ENCODE peak calls at places on chromosomes 1 and 21, in seven cellular contexts. B, E, D, U, I, Q and Y are unnamed samples.

GRCh38 chr1:24412408-24412807 is 1.2 kb downstream of the STPG1 start:
- DNase-seq in B (no peak), E (no peak), D (no peak), U (no peak), I (no peak), Q (no peak), Y (no peak)

GRCh38 chr1:47325530-47325929 is 8.1 kb upstream of the CMPK1 start:
- DNase-seq in B (no peak), E (no peak), D (no peak), U (no peak), I (peak), Q (no peak), Y (peak)

GRCh38 chr1:46522184-46522968 is 29.1 kb downstream of the KNCN start:
- DNase-seq in B (peak), E (no peak), D (peak), U (no peak), I (peak), Q (no peak), Y (peak)

GRCh38 chr1:65959896-65960295 is 167.2 kb downstream of the PDE4B start:
- DNase-seq in B (peak), E (no peak), D (peak), U (no peak), I (no peak), Q (no peak), Y (no peak)

GRCh38 chr1:51956528-51957509 is 33.7 kb downstream of the RAB3B start:
- DNase-seq in B (no peak), E (no peak), D (peak), U (no peak), I (peak), Q (no peak), Y (peak)

GRCh38 chr1:98389809-98390208 is 271.7 kb upstream of the SNX7 start:
- DNase-seq in B (no peak), E (no peak), D (no peak), U (no peak), I (peak), Q (no peak), Y (peak)

GRCh38 chr1:232678185-232678886 is 48.4 kb upstream of the SIPA1L2 start:
- DNase-seq in B (peak), E (no peak), D (no peak), U (no peak), I (no peak), Q (no peak), Y (peak)

GRCh38 chr1:21574464-21575151 is 65.4 kb downstream of the ALPL start:
- DNase-seq in B (peak), E (peak), D (no peak), U (peak), I (peak), Q (no peak), Y (no peak)

GRCh38 chr21:33685613-33686197 is 43.4 kb downstream of the ITSN1 start:
- DNase-seq in B (no peak), E (no peak), D (peak), U (no peak), I (peak), Q (no peak), Y (peak)

GRCh38 chr1:238658766-238659165 is 727.6 kb upstream of the CHRM3 start:
- DNase-seq in B (no peak), E (no peak), D (no peak), U (no peak), I (peak), Q (no peak), Y (peak)

GRCh38 chr1:230589951-230590350 is 52.3 kb upstream of the COG2 start:
- DNase-seq in B (no peak), E (no peak), D (no peak), U (no peak), I (no peak), Q (no peak), Y (no peak)

GRCh38 chr1:59186656-59187055 is 110.2 kb upstream of the FGGY start:
- DNase-seq in B (no peak), E (no peak), D (no peak), U (no peak), I (peak), Q (no peak), Y (peak)